ENCODE peak calls at places on chromosome 2, in four cellular contexts. A, D, F and B are unnamed samples.

GRCh38 chr2:177675256-177676220 is 283.0 kb downstream of the AGPS start:
- DNase-seq in D (no peak), F (no peak), A (no peak), B (no peak)

GRCh38 chr2:132923787-132924186 is 253.8 kb upstream of the LYPD1 start:
- DNase-seq in D (peak), F (peak), A (peak), B (no peak)

GRCh38 chr2:10497797-10498251 is 49.7 kb upstream of the ODC1 start:
- DNase-seq in F (peak), A (peak), D (peak), B (peak)

GRCh38 chr2:143725425-143725824 is 596.2 kb downstream of the ARHGAP15 start:
- DNase-seq in D (no peak), F (no peak), A (no peak), B (no peak)

GRCh38 chr2:101395545-101396351 is 8.4 kb upstream of the CREG2 start:
- DNase-seq in D (no peak), A (no peak), F (peak), B (no peak)

GRCh38 chr2:26591619-26592505 is 49.3 kb downstream of the CIB4 start:
- DNase-seq in A (no peak), D (no peak), F (no peak), B (no peak)

GRCh38 chr2:238963164-238963969 is 115.5 kb downstream of the TWIST2 start:
- DNase-seq in F (no peak), A (peak), D (no peak), B (no peak)

GRCh38 chr2:77939801-77940200 is 417.6 kb upstream of the LRRTM4 start:
- DNase-seq in D (no peak), A (no peak), F (no peak), B (no peak)

GRCh38 chr2:168552450-168552856 is 96.4 kb downstream of the CERS6 start:
- DNase-seq in D (no peak), F (no peak), A (no peak), B (no peak)

GRCh38 chr2:19752500-19752899 is 149.3 kb downstream of the TTC32 start:
- DNase-seq in A (no peak), D (no peak), F (no peak), B (no peak)

GRCh38 chr2:215141706-215142105 is 3.3 kb upstream of the ABCA12 start:
- DNase-seq in A (no peak), F (no peak), D (peak), B (no peak)